ENCODE peak calls at places on chromosome 3, in nine cellular contexts. X is NCI-H774; I is amygdala; C is HTR-8/SVneo; G is effector CD4-positive, alpha-beta T cell; B is epithelial cell of esophagus; D is T47D; H is colonic mucosa; R is activated naive CD4-positive, alpha-beta T cell treated with Interleukin-2 at 50 U/mL for 16 hours. S is an unnamed sample.

GRCh38 chr3:8996681-8997121 is 33.4 kb upstream of the RAD18 start:
- DNase-seq in X (no peak), I (peak; percentile 16), R (no peak), H (no peak), D (peak; percentile 42), G (no peak), C (peak; percentile 29), B (no peak), S (peak; percentile 45)

GRCh38 chr3:20975221-20975620 is 775.8 kb downstream of the ZNF385D start:
- DNase-seq in R (no peak), H (no peak), B (no peak), D (no peak), I (no peak), X (no peak), G (no peak), C (no peak), S (no peak)

GRCh38 chr3:180180795-180181194 is 144.1 kb upstream of the PEX5L start:
- DNase-seq in G (no peak), I (no peak), B (peak; percentile 62), H (no peak), R (no peak), X (no peak), C (no peak), D (no peak), S (peak; percentile 91)

GRCh38 chr3:167862104-167862785 is 126.7 kb downstream of the SERPINI1 start:
- DNase-seq in D (no peak), B (peak; percentile 65), R (no peak), X (no peak), C (no peak), H (no peak), I (no peak), G (no peak), S (peak; percentile 74)

GRCh38 chr3:707041-707440 is 385.8 kb upstream of the CNTN6 start:
- DNase-seq in R (no peak), H (no peak), I (no peak), C (no peak), D (no peak), B (no peak), G (no peak), X (no peak), S (no peak)

GRCh38 chr3:27729325-27729724 is 7.2 kb upstream of the EOMES start:
- DNase-seq in H (no peak), X (no peak), D (no peak), C (no peak), G (no peak), I (no peak), R (no peak), B (no peak), S (no peak)

GRCh38 chr3:58004972-58005371 is 3.2 kb upstream of the FLNB start:
- DNase-seq in D (no peak), R (no peak), X (no peak), I (no peak), G (no peak), B (peak; percentile 96), C (no peak), H (no peak), S (peak; percentile 83)

GRCh38 chr3:187742351-187743171 is 2.7 kb downstream of the BCL6 start:
- DNase-seq in B (peak; percentile 41), R (peak; percentile 25), C (no peak), X (no peak), H (peak; percentile 60), D (peak; percentile 73), G (no peak), I (peak; percentile 28), S (peak; percentile 41)

GRCh38 chr3:9784876-9785443 is 7.3 kb downstream of the TADA3 start:
- DNase-seq in G (no peak), I (no peak), C (no peak), D (no peak), B (no peak), X (no peak), H (no peak), R (no peak), S (no peak)

GRCh38 chr3:113132571-113132996 is 78.8 kb upstream of the BOC start:
- DNase-seq in C (no peak), H (no peak), I (no peak), B (no peak), R (no peak), G (no peak), D (no peak), X (no peak), S (peak; percentile 32)

GRCh38 chr3:167305340-167305739 is 74.8 kb downstream of the ZBBX start:
- DNase-seq in R (no peak), H (no peak), I (no peak), X (no peak), B (no peak), C (peak; percentile 12), G (no peak), D (no peak), S (no peak)

GRCh38 chr3:190038050-190038631 is 82.6 kb downstream of the P3H2 start:
- DNase-seq in H (peak; percentile 76), B (peak; percentile 95), X (no peak), R (no peak), C (peak; percentile 80), G (no peak), I (no peak), D (peak; percentile 39), S (peak; percentile 68)

GRCh38 chr3:147393261-147393964 is 12.9 kb downstream of the ZIC4 start:
- DNase-seq in R (no peak), H (no peak), X (no peak), G (no peak), D (no peak), B (no peak), C (no peak), I (no peak), S (no peak)

GRCh38 chr3:52614689-52615088 is 71.0 kb downstream of the PBRM1 start:
- DNase-seq in B (no peak), C (no peak), G (no peak), H (no peak), D (no peak), X (no peak), R (no peak), I (no peak), S (peak; percentile 9)

GRCh38 chr3:150721285-150722130 is 17.8 kb upstream of the ERICH6 start:
- DNase-seq in C (peak; percentile 67), B (peak; percentile 74), H (no peak), X (peak; percentile 84), G (no peak), R (no peak), D (peak; percentile 84), I (no peak), S (peak; percentile 66)

GRCh38 chr3:185717121-185717520 is 107.7 kb downstream of the IGF2BP2 start:
- DNase-seq in B (peak; percentile 81), D (no peak), H (no peak), G (no peak), I (no peak), R (no peak), X (no peak), C (peak; percentile 51), S (peak; percentile 89)

GRCh38 chr3:162134571-162134970 is 638.0 kb downstream of the OTOL1 start:
- DNase-seq in H (no peak), B (no peak), I (no peak), G (no peak), C (no peak), X (no peak), D (no peak), R (no peak), S (no peak)

GRCh38 chr3:192892981-192893827 is 24.5 kb downstream of the MB21D2 start:
- DNase-seq in H (peak; percentile 27), R (peak; percentile 72), C (peak; percentile 84), G (peak; percentile 40), X (no peak), I (no peak), D (peak; percentile 83), B (peak; percentile 82), S (peak; percentile 94)

GRCh38 chr3:163364717-163365116 is 1713.6 kb downstream of the SI start:
- DNase-seq in R (no peak), H (no peak), D (no peak), I (no peak), G (no peak), X (no peak), B (no peak), C (no peak), S (no peak)

GRCh38 chr3:138060792-138061191 is 50.8 kb downstream of the CLDN18 start:
- DNase-seq in C (no peak), X (no peak), G (no peak), H (no peak), I (no peak), B (no peak), R (no peak), D (no peak), S (no peak)

GRCh38 chr3:21502631-21503030 is 248.4 kb downstream of the ZNF385D start:
- DNase-seq in D (no peak), H (no peak), R (no peak), X (no peak), I (no peak), B (no peak), G (no peak), C (no peak), S (no peak)

GRCh38 chr3:66722675-66723074 is 221.9 kb upstream of the LRIG1 start:
- DNase-seq in X (no peak), H (peak; percentile 30), B (peak; percentile 47), R (no peak), C (peak; percentile 21), G (no peak), D (no peak), I (no peak), S (peak; percentile 96)

GRCh38 chr3:15223684-15224575 is 17.9 kb downstream of the CAPN7 start:
- DNase-seq in G (no peak), B (peak; percentile 78), I (no peak), D (peak; percentile 63), R (no peak), H (no peak), C (no peak), X (peak; percentile 43), S (peak; percentile 5)

GRCh38 chr3:64361962-64362735 is 136.9 kb upstream of the PRICKLE2 start:
- DNase-seq in R (no peak), G (no peak), C (no peak), B (peak; percentile 60), I (no peak), D (no peak), X (no peak), H (no peak), S (no peak)

GRCh38 chr3:181974198-181974597 is 262.5 kb downstream of the SOX2 start:
- DNase-seq in X (no peak), C (no peak), R (no peak), I (no peak), G (no peak), B (peak; percentile 94), H (no peak), D (no peak), S (no peak)

GRCh38 chr3:97839944-97840343 is 18.1 kb downstream of the CRYBG3 start:
- DNase-seq in G (no peak), D (no peak), X (no peak), R (no peak), H (no peak), B (peak; percentile 4), C (no peak), I (no peak), S (no peak)